ENCODE peak calls at places on chromosomes 3 and 15, in six cellular contexts. W, A, H, B, Y and E are unnamed samples.

GRCh38 chr3:111252795-111253194 is 181.2 kb downstream of the NECTIN3 start:
- DNase-seq in W (no peak), A (peak; percentile 30), H (no peak), B (no peak), Y (no peak), E (no peak)

GRCh38 chr3:19598870-19599269 is 335.1 kb downstream of the EFHB start:
- DNase-seq in W (no peak), A (no peak), H (no peak), B (no peak), Y (no peak), E (no peak)

GRCh38 chr15:67897646-67898045 is 57.8 kb upstream of the RNU6-1 start:
- DNase-seq in W (no peak), A (no peak), H (no peak), B (no peak), Y (no peak), E (no peak)

GRCh38 chr15:64842986-64843561 is 1.4 kb downstream of the PLEKHO2 start:
- DNase-seq in W (no peak), A (no peak), H (no peak), B (peak; percentile 14), Y (no peak), E (no peak)

GRCh38 chr3:175433026-175433668 is 574.0 kb downstream of the NAALADL2 start:
- DNase-seq in W (no peak), A (no peak), H (no peak), B (no peak), Y (no peak), E (no peak)

GRCh38 chr15:29070471-29071192 is 184.9 kb downstream of the APBA2 start:
- DNase-seq in W (no peak), A (no peak), H (no peak), B (no peak), Y (no peak), E (no peak)

GRCh38 chr15:49023354-49023753 is 22.9 kb downstream of the SECISBP2L start:
- DNase-seq in W (no peak), A (no peak), H (no peak), B (no peak), Y (no peak), E (no peak)

GRCh38 chr3:194572131-194572789 is 61.0 kb downstream of the TMEM44 start:
- DNase-seq in W (no peak), A (peak; percentile 73), H (no peak), B (peak; percentile 70), Y (peak; percentile 54), E (no peak)

GRCh38 chr15:77869021-77869895 is 208.3 kb downstream of the TBC1D2B start:
- DNase-seq in W (no peak), A (peak; percentile 41), H (no peak), B (peak; percentile 51), Y (no peak), E (no peak)

GRCh38 chr15:89052474-89052873 is 35.8 kb upstream of the ABHD2 start:
- DNase-seq in W (no peak), A (no peak), H (no peak), B (no peak), Y (no peak), E (no peak)

GRCh38 chr3:54746722-54747121 is 181.1 kb downstream of the LRTM1 start:
- DNase-seq in W (no peak), A (no peak), H (no peak), B (no peak), Y (no peak), E (no peak)

GRCh38 chr3:139916271-139916670 is 18.7 kb upstream of the CLSTN2 start:
- DNase-seq in W (no peak), A (no peak), H (no peak), B (no peak), Y (no peak), E (no peak)

GRCh38 chr3:45347329-45348000 is 40.9 kb upstream of the LARS2 start:
- DNase-seq in W (no peak), A (no peak), H (no peak), B (no peak), Y (no peak), E (no peak)

GRCh38 chr3:197363553-197364409 is 65.4 kb upstream of the DLG1 start:
- DNase-seq in W (no peak), A (no peak), H (no peak), B (no peak), Y (no peak), E (no peak)

GRCh38 chr3:14369675-14370669 is 32.4 kb upstream of the SLC6A6 start:
- DNase-seq in W (no peak), A (peak; percentile 27), H (no peak), B (no peak), Y (no peak), E (no peak)

GRCh38 chr3:48656061-48656840 is 6.4 kb downstream of the CELSR3 start:
- DNase-seq in W (peak; percentile 64), A (peak; percentile 74), H (peak; percentile 97), B (peak; percentile 79), Y (peak; percentile 58), E (peak; percentile 84)

GRCh38 chr3:46869440-46869839 is 6.2 kb upstream of the MYL3 start:
- DNase-seq in W (no peak), A (no peak), H (no peak), B (no peak), Y (no peak), E (no peak)

GRCh38 chr15:95929232-95929846 is 401.2 kb upstream of the NR2F2 start:
- DNase-seq in W (no peak), A (no peak), H (no peak), B (no peak), Y (no peak), E (no peak)

GRCh38 chr3:46266598-46266997 is 24.3 kb downstream of the CCR3 start:
- DNase-seq in W (no peak), A (no peak), H (no peak), B (no peak), Y (no peak), E (no peak)

GRCh38 chr3:65636326-65636725 is 402.4 kb downstream of the MAGI1 start:
- DNase-seq in W (no peak), A (no peak), H (no peak), B (no peak), Y (no peak), E (no peak)

GRCh38 chr3:88462241-88462640 is 312.5 kb downstream of the C3orf38 start:
- DNase-seq in W (no peak), A (no peak), H (no peak), B (no peak), Y (no peak), E (no peak)

GRCh38 chr3:123202451-123202850 is 708 bp downstream of the SEC22A start:
- DNase-seq in W (no peak), A (peak; percentile 7), H (no peak), B (no peak), Y (no peak), E (no peak)